ENCODE peak calls at places on chromosomes 5 and 9, in four cellular contexts. H is mesenchymal stem cell, U is H9, R is H1. X is an unnamed sample.

GRCh38 chr5:57858905-57859304 is 376.3 kb upstream of the ACTBL2 start:
- DNase-seq in R (no peak), U (no peak), H (peak), X (no peak)

GRCh38 chr9:109894921-109895758 is 115.1 kb downstream of the PALM2AKAP2 start:
- DNase-seq in R (no peak), H (peak), U (no peak), X (no peak)

GRCh38 chr5:139982157-139982974 is 60.7 kb downstream of the NRG2 start:
- DNase-seq in R (no peak), U (no peak), H (peak), X (peak)

GRCh38 chr5:37005252-37005651 is 128.7 kb downstream of the NIPBL start:
- DNase-seq in U (no peak), H (peak), R (no peak), X (no peak)

GRCh38 chr9:8070779-8071444 is 271.3 kb upstream of the DMAC1 start:
- DNase-seq in H (no peak), U (peak), R (peak), X (peak)

GRCh38 chr9:121566401-121567141 is 66.9 kb upstream of the GGTA1 start:
- DNase-seq in H (peak), U (no peak), R (no peak), X (no peak)

GRCh38 chr5:1468247-1468612 is 23.0 kb upstream of the SLC6A3 start:
- DNase-seq in U (peak), R (peak), H (no peak), X (no peak)

GRCh38 chr5:97009921-97010320 is 74.0 kb downstream of the LNPEP start:
- DNase-seq in H (no peak), U (no peak), R (no peak), X (no peak)

GRCh38 chr5:2752059-2752874 is 790 bp upstream of the IRX2 start:
- DNase-seq in H (no peak), R (peak), U (peak), X (no peak)

GRCh38 chr5:125316913-125317545 is 570.6 kb upstream of the ZNF608 start:
- DNase-seq in U (no peak), R (no peak), H (no peak), X (no peak)

GRCh38 chr5:179762079-179762780 is 29.6 kb downstream of the MAML1 start:
- DNase-seq in R (no peak), H (no peak), U (no peak), X (no peak)

GRCh38 chr5:89417990-89418820 is 535.2 kb upstream of the MEF2C start:
- DNase-seq in H (no peak), U (no peak), R (no peak), X (no peak)

GRCh38 chr5:143437666-143438273 is 34.3 kb upstream of the NR3C1 start:
- DNase-seq in H (no peak), R (no peak), U (no peak), X (no peak)

GRCh38 chr5:135222171-135222681 is 176.8 kb downstream of the MACROH2A1 start:
- DNase-seq in H (no peak), U (no peak), R (no peak), X (no peak)

GRCh38 chr9:137777761-137778160 is 99.8 kb upstream of the CACNA1B start:
- DNase-seq in H (no peak), R (no peak), U (no peak), X (no peak)

GRCh38 chr5:178685386-178686059 is 44.9 kb downstream of the ZNF354A start:
- DNase-seq in H (no peak), R (no peak), U (no peak), X (no peak)

GRCh38 chr5:42586625-42587024 is 163.4 kb downstream of the GHR start:
- DNase-seq in H (no peak), U (no peak), R (no peak), X (no peak)

GRCh38 chr5:55343609-55344008 is 35.8 kb downstream of the MTREX start:
- DNase-seq in U (no peak), R (no peak), H (no peak), X (no peak)

GRCh38 chr5:458547-459353 is 15.8 kb downstream of the EXOC3 start:
- DNase-seq in H (peak), R (no peak), U (peak), X (no peak)

GRCh38 chr5:75611324-75612210 is at the start of gene ANKDD1B:
- DNase-seq in U (peak), H (peak), R (peak), X (peak)

GRCh38 chr5:134503937-134504437 is 21.5 kb upstream of the JADE2 start:
- DNase-seq in U (no peak), R (no peak), H (no peak), X (no peak)

GRCh38 chr9:97615439-97616072 is 17.6 kb downstream of the TSTD2 start:
- DNase-seq in U (no peak), R (peak), H (peak), X (peak)

GRCh38 chr5:169777112-169777511 is 140.0 kb downstream of the DOCK2 start:
- DNase-seq in U (no peak), H (no peak), R (no peak), X (peak)

GRCh38 chr5:75049581-75050274 is 2.6 kb downstream of the GCNT4 start:
- DNase-seq in U (peak), R (peak), H (peak), X (peak)

GRCh38 chr5:58410441-58410840 is 49.4 kb downstream of the PLK2 start:
- DNase-seq in R (no peak), H (peak), U (no peak), X (no peak)

GRCh38 chr5:43602456-43602817 is 543 bp upstream of the NNT start:
- DNase-seq in U (peak), H (peak), R (no peak), X (peak)

GRCh38 chr5:174227228-174227627 is 181.7 kb downstream of the NSG2 start:
- DNase-seq in H (no peak), R (no peak), U (no peak), X (no peak)

GRCh38 chr9:79570449-79571308 is 1.1 kb upstream of the TLE4 start:
- DNase-seq in R (peak), U (peak), H (peak), X (peak)

DNA sequence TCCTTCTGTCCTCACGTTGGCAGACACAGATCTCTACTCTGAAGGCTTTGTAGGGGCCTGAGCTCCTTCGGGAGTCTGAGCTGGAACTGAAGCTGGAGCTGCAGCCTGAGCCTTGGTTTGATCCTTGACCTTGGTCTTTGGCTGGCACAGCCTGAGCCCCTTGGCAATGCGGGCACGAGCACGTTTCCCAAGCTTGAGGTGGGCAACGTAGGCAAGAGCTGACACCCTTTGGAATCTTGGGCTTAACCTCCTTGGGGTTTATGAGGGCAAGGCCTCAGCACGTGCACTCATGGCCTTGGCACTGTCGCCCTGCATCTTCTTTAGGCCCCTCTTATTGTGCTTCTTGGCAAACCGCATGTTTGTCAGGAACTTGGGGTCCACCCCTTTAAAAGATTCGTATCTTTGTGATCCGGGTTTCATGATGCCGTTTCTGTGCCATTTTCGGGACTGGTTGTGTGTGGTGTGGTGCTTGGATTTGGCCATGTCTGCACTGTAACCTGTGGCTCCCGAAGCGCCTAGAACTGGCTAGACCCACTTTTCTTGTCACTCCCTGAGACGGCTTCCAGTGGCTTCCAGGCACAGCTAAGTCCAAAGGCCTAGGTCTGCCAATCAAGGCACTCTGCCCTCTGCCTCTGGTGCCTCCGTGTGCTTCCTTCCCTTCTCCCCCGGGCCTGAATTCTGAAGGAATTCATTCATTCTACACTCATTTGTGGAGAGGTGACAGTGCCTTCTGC is 1.4 kb downstream of the SUSD1 start:
- DNase-seq in U (no peak), H (no peak), R (no peak), X (no peak)
- H2BK12ac ChIP-seq in U (no peak), H (no peak), R (peak), X (no peak)

GRCh38 chr9:114156658-114157421 is 1.5 kb downstream of the COL27A1 start:
- DNase-seq in U (peak), H (peak), R (peak), X (no peak)

GRCh38 chr9:114156311-114156657 is 947 bp downstream of the COL27A1 start:
- DNase-seq in H (no peak), R (no peak), U (no peak), X (no peak)

GRCh38 chr9:114154597-114155102 is 687 bp upstream of the COL27A1 start:
- DNase-seq in R (peak), H (peak), U (no peak), X (no peak)

GRCh38 chr9:114155263-114155966 is at the start of gene COL27A1:
- DNase-seq in R (peak), H (peak), U (peak), X (peak)

DNA sequence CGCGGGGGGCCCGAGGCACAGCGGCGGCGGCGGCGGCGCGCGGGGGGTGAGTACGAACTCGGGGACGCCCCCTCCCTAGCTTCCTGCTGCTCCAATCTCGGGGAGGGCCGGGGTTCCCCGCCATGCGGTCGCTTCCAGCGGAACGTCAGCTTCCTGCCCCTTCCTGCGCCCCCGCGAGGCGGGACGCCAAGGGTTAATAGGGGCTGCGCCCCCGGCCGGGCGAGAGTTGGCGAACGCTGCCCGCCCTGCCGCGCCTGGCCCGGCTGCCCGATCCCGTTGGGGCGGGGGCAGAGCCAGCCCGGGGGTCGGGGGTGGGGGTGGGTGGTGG is 594 bp downstream of the COL27A1 start:
- DNase-seq in R (peak), H (no peak), U (no peak), X (no peak)
- H2BK12ac ChIP-seq in R (no peak), H (no peak), U (no peak), X (no peak)

DNA sequence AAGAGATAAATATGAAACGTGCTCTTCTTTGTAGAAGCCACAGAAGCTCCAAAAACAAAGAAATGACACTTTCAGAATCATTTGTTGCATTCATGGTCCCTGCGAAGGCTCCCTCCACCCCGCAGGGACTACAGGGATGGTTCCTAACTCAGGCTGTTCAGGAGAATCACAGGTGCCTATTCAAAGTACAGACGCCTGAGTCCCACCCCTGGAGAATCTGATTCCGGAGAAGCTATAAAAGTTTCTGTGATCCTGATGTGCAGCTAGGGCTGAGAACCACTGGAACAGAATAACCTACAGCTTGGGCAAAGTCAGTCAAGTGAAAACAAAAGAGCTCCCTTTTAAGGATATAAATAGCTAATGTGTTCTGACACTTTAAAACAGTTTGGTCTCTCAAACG is 216.8 kb upstream of the EFNA5 start:
- DNase-seq in H (no peak), U (no peak), R (no peak), X (no peak)
- H2BK12ac ChIP-seq in H (no peak), U (no peak), R (no peak), X (no peak)

GRCh38 chr5:157823655-157824054 is 35.3 kb downstream of the CLINT1 start:
- DNase-seq in H (no peak), U (peak), R (no peak), X (no peak)
- H2BK12ac ChIP-seq in H (no peak), U (no peak), R (no peak), X (no peak)

DNA sequence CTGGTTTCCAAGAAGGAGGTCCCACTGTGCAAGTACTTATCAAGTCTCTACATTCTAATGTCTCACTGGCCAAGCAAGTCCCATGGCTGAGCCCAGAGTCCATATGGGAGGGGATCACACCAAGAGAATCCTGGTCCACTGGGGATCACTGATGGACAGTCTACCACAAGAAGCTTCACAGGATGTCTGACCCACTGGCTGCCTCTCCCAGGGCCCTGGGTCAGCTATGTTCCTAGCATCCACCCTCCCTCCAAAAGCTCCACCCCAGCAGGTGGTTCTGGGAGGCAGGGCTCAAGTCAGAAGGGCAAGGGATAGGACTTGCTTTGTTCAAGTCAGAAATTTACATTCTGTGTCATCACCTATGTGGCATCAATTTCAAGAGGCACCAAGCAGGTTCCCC is 508.5 kb downstream of the BNC2 start:
- DNase-seq in H (no peak), R (no peak), U (peak), X (no peak)
- H2BK12ac ChIP-seq in H (no peak), R (no peak), U (no peak), X (no peak)

GRCh38 chr9:95092321-95093072 is 225.0 kb downstream of the FANCC start:
- DNase-seq in R (no peak), H (peak), U (no peak), X (peak)
- H2BK12ac ChIP-seq in R (no peak), H (peak), U (no peak), X (no peak)

GRCh38 chr5:65024681-65025080 is 256.0 kb downstream of the CWC27 start:
- DNase-seq in U (no peak), H (no peak), R (no peak), X (no peak)
- H2BK12ac ChIP-seq in U (no peak), H (no peak), R (no peak), X (no peak)

GRCh38 chr5:9455826-9456434 is 89.9 kb downstream of the SEMA5A start:
- DNase-seq in H (no peak), U (no peak), R (no peak), X (peak)
- H2BK12ac ChIP-seq in H (no peak), U (no peak), R (no peak), X (no peak)

DNA sequence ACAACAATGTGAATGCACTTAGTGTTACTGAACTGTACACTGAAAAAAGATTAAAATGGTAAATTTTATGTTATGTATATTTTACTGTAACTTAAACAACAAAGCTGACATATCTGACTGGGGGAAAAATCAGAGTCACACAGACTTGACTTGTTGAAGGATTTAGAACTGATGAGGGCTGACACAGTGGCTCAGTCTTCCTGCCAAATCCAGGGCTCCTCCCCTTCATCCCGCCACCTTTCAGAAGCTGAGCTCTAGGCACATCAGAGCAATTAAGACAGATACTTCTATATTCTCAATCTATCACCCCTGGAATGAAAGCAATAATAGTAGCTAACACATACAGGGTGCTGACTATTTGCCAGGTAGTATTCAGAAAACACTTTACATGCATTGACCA is 27.7 kb upstream of the TAS2R1 start:
- DNase-seq in R (no peak), H (no peak), U (no peak), X (no peak)
- H2BK12ac ChIP-seq in R (no peak), H (no peak), U (no peak), X (no peak)

GRCh38 chr9:129607026-129607397 is 13.9 kb downstream of the C9orf50 start:
- DNase-seq in U (no peak), H (no peak), R (no peak), X (no peak)
- H2BK12ac ChIP-seq in U (no peak), H (peak), R (peak), X (no peak)

X was measured in neuronal stem cell.